ENCODE peak calls at places on chromosome 14, in four cellular contexts. P is progenitor cell of endocrine pancreas, W is AG04450, T is bronchial epithelial cell. M is an unnamed sample.

GRCh38 chr14:64510825-64511679 is 6.5 kb downstream of the ZBTB1 start:
- DNase-seq in P (peak; percentile 37), W (peak; percentile 34), T (peak; percentile 72), M (peak; percentile 70)

GRCh38 chr14:33914676-33915516 is 36.0 kb downstream of the EGLN3 start:
- DNase-seq in P (no peak), W (no peak), T (peak; percentile 77), M (no peak)

GRCh38 chr14:81400202-81400678 is at the start of gene STON2:
- DNase-seq in P (no peak), W (no peak), T (peak; percentile 90), M (no peak)

GRCh38 chr14:89351364-89351957 is 65.6 kb downstream of the FOXN3 start:
- DNase-seq in P (no peak), W (no peak), T (no peak), M (no peak)

GRCh38 chr14:47167407-47167806 is 508.0 kb downstream of the MDGA2 start:
- DNase-seq in P (no peak), W (no peak), T (no peak), M (no peak)

GRCh38 chr14:72736791-72737559 is 156.9 kb downstream of the DPF3 start:
- DNase-seq in P (no peak), W (no peak), T (no peak), M (no peak)

GRCh38 chr14:77605392-77605978 is 11.0 kb downstream of the SPTLC2 start:
- DNase-seq in P (no peak), W (no peak), T (no peak), M (no peak)

GRCh38 chr14:33837943-33838683 is 112.8 kb downstream of the EGLN3 start:
- DNase-seq in P (no peak), W (no peak), T (no peak), M (no peak)

GRCh38 chr14:82647088-82647697 is 1113.5 kb upstream of the SEL1L start:
- DNase-seq in P (no peak), W (no peak), T (no peak), M (no peak)

GRCh38 chr14:23154876-23155587 is 28.4 kb downstream of the SLC7A8 start:
- DNase-seq in P (no peak), W (peak; percentile 77), T (peak; percentile 88), M (no peak)

GRCh38 chr14:25049559-25050493 is at the start of gene STXBP6:
- DNase-seq in P (peak; percentile 68), W (no peak), T (no peak), M (peak; percentile 63)

GRCh38 chr14:85531141-85531593 is 1.2 kb downstream of the FLRT2 start:
- DNase-seq in P (peak; percentile 27), W (no peak), T (peak; percentile 59), M (peak; percentile 44)

GRCh38 chr14:58298880-58299664 is 717 bp downstream of the ARID4A start:
- DNase-seq in P (peak; percentile 21), W (no peak), T (no peak), M (peak; percentile 25)

GRCh38 chr14:22397338-22397737 is 191.7 kb downstream of the DAD1 start:
- DNase-seq in P (no peak), W (no peak), T (no peak), M (no peak)

GRCh38 chr14:93764211-93764659 is 24.1 kb downstream of the PRIMA1 start:
- DNase-seq in P (no peak), W (no peak), T (no peak), M (no peak)

GRCh38 chr14:67240168-67240932 is 885 bp upstream of the PALS1 start:
- DNase-seq in P (no peak), W (no peak), T (no peak), M (peak; percentile 6)

GRCh38 chr14:54754116-54754622 is 148.5 kb downstream of the GCH1 start:
- DNase-seq in P (no peak), W (no peak), T (no peak), M (no peak)

GRCh38 chr14:83548061-83548839 is 1981.7 kb upstream of the FLRT2 start:
- DNase-seq in P (no peak), W (peak; percentile 23), T (no peak), M (no peak)

DNA sequence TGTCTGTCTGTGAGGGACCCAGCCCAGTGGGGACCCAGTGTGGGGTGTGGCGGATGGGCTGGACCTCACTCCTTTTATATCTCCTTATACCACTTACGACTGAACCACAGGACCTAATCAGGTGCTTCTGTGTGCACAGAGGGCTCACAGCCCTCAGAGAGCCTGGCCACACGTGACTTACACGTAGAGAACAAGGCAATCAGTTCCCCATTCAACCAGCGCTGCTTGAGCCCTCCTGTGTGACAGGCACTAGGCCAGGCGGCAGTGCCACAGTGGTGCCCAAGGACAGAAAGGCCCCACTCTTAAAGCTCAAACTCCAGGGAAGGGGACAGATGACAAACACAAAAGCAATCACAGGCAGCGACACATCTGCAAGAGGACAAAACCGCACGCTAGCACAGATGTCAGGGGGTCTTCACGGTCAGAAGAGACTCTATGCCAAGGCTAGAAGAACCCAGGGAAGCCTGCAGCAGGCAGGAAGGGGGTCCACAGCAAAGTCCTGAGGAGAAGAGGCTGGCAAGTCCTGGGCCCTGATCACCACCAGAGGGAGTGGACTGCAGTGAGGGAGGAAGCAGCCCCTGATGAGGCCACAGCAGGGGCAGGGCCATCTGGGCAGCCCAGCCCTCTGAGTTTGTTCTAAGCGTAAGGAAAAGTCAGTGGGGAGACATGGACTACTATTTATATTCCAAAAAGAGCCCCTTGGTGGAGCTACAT is 39.3 kb downstream of the SETD3 start:
- DNase-seq in P (no peak), W (no peak), T (no peak), M (no peak)
- TF ChIP-seq CTCF in P (peak; percentile 34), W (peak; percentile 28), T (peak; percentile 10), M (peak; percentile 33)

GRCh38 chr14:97178781-97179180 is 381.6 kb downstream of the VRK1 start:
- DNase-seq in P (no peak), W (no peak), T (peak; percentile 28), M (no peak)

GRCh38 chr14:97177635-97178034 is 380.5 kb downstream of the VRK1 start:
- DNase-seq in P (no peak), W (no peak), T (no peak), M (no peak)

GRCh38 chr14:97179573-97179972 is 382.4 kb downstream of the VRK1 start:
- DNase-seq in P (no peak), W (no peak), T (no peak), M (no peak)

GRCh38 chr14:97180304-97181200 is 383.4 kb downstream of the VRK1 start:
- DNase-seq in P (no peak), W (no peak), T (peak; percentile 79), M (no peak)

DNA sequence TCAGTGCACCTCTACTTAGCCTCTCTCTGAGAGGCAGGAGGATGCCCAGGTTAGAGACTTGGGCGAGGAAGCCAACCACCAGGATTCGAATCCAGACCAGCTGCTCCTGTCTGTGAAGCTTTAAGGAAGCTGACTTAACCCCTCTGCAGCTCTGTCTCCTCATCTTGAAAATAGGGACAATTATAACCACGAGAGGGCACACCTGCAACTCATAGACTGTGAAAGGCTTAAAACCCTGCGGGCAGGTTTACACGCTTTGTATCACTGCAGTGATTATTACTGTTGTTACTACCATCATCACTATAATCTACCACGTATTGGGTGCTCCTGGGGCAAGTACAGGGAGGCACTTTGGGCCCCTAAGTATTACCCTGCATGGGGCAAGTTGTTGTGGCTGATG is 379.8 kb downstream of the VRK1 start:
- DNase-seq in P (no peak), W (no peak), T (peak; percentile 48), M (no peak)
- TF ChIP-seq CTCF in P (peak; percentile 47), W (no peak), T (peak; percentile 37), M (peak; percentile 62)

GRCh38 chr14:95442633-95443021 is 73.8 kb downstream of the SYNE3 start:
- DNase-seq in P (peak; percentile 61), W (peak; percentile 57), T (peak; percentile 61), M (peak; percentile 74)
- TF ChIP-seq CTCF in P (peak; percentile 90), W (peak; percentile 95), T (peak; percentile 96), M (peak; percentile 85)

GRCh38 chr14:26730929-26731618 is 133.2 kb upstream of the NOVA1 start:
- DNase-seq in P (peak; percentile 8), W (no peak), T (peak; percentile 9), M (peak; percentile 8)
- TF ChIP-seq CTCF in P (peak; percentile 60), W (peak; percentile 40), T (peak; percentile 31), M (peak; percentile 61)

DNA sequence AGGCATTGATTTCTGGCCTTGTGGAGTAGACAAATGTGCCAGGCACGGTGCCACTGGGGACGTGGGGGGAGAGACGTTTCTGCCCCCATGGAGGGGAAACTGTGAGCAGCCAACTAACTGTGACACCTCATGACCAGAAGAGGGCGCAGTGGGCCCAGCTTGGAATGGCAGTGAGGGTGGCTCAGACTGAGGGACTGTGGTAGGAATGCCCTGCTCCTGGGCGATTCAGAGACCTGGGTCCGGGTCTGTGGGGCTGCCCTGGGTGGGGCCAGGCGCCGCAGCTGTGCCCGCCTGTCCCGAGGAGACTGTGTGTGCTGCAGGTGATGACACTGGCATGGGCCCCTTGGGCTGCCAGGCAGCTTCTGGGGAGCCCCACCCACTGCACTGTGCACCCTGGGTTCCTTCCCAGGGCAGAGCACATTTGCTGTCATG is 60.6 kb downstream of the SLC25A47 start:
- DNase-seq in P (peak; percentile 58), W (no peak), T (no peak), M (peak; percentile 70)
- TF ChIP-seq CTCF in P (peak; percentile 89), W (peak; percentile 84), T (peak; percentile 93), M (peak; percentile 83)

GRCh38 chr14:50055461-50056228 is 60.7 kb downstream of the VCPKMT start:
- DNase-seq in P (no peak), W (no peak), T (no peak), M (no peak)
- TF ChIP-seq CTCF in P (no peak), W (peak; percentile 5), T (no peak), M (no peak)

GRCh38 chr14:69540654-69541335 is 33.9 kb downstream of the CCDC177 start:
- DNase-seq in P (no peak), W (no peak), T (no peak), M (no peak)

GRCh38 chr14:69543341-69544249 is 31.1 kb downstream of the CCDC177 start:
- DNase-seq in P (no peak), W (peak; percentile 69), T (peak; percentile 98), M (peak; percentile 14)

GRCh38 chr14:69538766-69539165 is 35.9 kb downstream of the CCDC177 start:
- DNase-seq in P (no peak), W (no peak), T (no peak), M (no peak)

GRCh38 chr14:69539631-69540410 is 34.9 kb downstream of the CCDC177 start:
- DNase-seq in P (no peak), W (peak; percentile 11), T (peak; percentile 87), M (no peak)

GRCh38 chr14:69542311-69542710 is 32.4 kb downstream of the CCDC177 start:
- DNase-seq in P (no peak), W (no peak), T (no peak), M (no peak)
- TF ChIP-seq CTCF in P (no peak), W (no peak), T (no peak), M (no peak)

GRCh38 chr14:105469456-105470162 is 5.0 kb upstream of the CRIP2 start:
- DNase-seq in P (no peak), W (no peak), T (no peak), M (no peak)

GRCh38 chr14:105471823-105472495 is 2.7 kb upstream of the CRIP2 start:
- DNase-seq in P (no peak), W (no peak), T (no peak), M (no peak)

GRCh38 chr14:105472496-105472991 is 2.1 kb upstream of the CRIP2 start:
- DNase-seq in P (no peak), W (no peak), T (no peak), M (no peak)

GRCh38 chr14:105470163-105470811 is 4.3 kb upstream of the CRIP2 start:
- DNase-seq in P (no peak), W (no peak), T (no peak), M (no peak)

GRCh38 chr14:105470812-105471771 is 3.5 kb upstream of the CRIP2 start:
- DNase-seq in P (no peak), W (no peak), T (no peak), M (no peak)
- TF ChIP-seq CTCF in P (peak; percentile 33), W (peak; percentile 30), T (no peak), M (peak; percentile 44)

M was measured in neural crest cell.